ENCODE peak calls at places on chromosomes 7 and 10, in five cellular contexts. R is A549, M is WTC11, A is K562, F is HepG2. P is an unnamed sample.

GRCh38 chr7:32670105-32670504 is 174.8 kb downstream of the AVL9 start:
- DNase-seq in R (peak), M (no peak), A (peak), F (peak), P (no peak)

GRCh38 chr10:99827906-99828305 is 45.5 kb downstream of the ABCC2 start:
- DNase-seq in R (no peak), M (no peak), A (no peak), F (no peak), P (no peak)

GRCh38 chr10:27297848-27298524 is 57.4 kb upstream of the ACBD5 start:
- DNase-seq in R (no peak), M (no peak), A (no peak), F (no peak), P (no peak)

GRCh38 chr7:11593322-11593721 is 238.7 kb downstream of the THSD7A start:
- DNase-seq in R (no peak), M (no peak), A (no peak), F (no peak), P (no peak)

GRCh38 chr7:99123571-99124033 is 20.3 kb downstream of the SMURF1 start:
- DNase-seq in R (no peak), M (no peak), A (no peak), F (no peak), P (no peak)

GRCh38 chr7:99362801-99363200 is 11.7 kb upstream of the ARPC1B start:
- DNase-seq in R (no peak), M (no peak), A (peak), F (no peak), P (no peak)

GRCh38 chr7:47506716-47507354 is 75.1 kb downstream of the TNS3 start:
- DNase-seq in R (no peak), M (no peak), A (no peak), F (no peak), P (no peak)

GRCh38 chr10:31526681-31527080 is 207.7 kb downstream of the ZEB1 start:
- DNase-seq in R (no peak), M (no peak), A (no peak), F (no peak), P (no peak)

GRCh38 chr7:21028186-21028989 is 241.7 kb upstream of the SP8 start:
- DNase-seq in R (no peak), M (peak), A (no peak), F (no peak), P (no peak)

GRCh38 chr10:67662415-67662814 is 33.6 kb downstream of the CTNNA3 start:
- DNase-seq in R (no peak), M (no peak), A (no peak), F (no peak), P (no peak)

GRCh38 chr10:67664936-67665335 is 31.1 kb downstream of the CTNNA3 start:
- DNase-seq in R (no peak), M (no peak), A (no peak), F (no peak), P (no peak)

GRCh38 chr10:67666416-67667043 is 29.5 kb downstream of the CTNNA3 start:
- DNase-seq in R (peak), M (no peak), A (peak), F (peak), P (no peak)

GRCh38 chr10:67665491-67665890 is 30.5 kb downstream of the CTNNA3 start:
- DNase-seq in R (no peak), M (no peak), A (no peak), F (peak), P (no peak)

DNA sequence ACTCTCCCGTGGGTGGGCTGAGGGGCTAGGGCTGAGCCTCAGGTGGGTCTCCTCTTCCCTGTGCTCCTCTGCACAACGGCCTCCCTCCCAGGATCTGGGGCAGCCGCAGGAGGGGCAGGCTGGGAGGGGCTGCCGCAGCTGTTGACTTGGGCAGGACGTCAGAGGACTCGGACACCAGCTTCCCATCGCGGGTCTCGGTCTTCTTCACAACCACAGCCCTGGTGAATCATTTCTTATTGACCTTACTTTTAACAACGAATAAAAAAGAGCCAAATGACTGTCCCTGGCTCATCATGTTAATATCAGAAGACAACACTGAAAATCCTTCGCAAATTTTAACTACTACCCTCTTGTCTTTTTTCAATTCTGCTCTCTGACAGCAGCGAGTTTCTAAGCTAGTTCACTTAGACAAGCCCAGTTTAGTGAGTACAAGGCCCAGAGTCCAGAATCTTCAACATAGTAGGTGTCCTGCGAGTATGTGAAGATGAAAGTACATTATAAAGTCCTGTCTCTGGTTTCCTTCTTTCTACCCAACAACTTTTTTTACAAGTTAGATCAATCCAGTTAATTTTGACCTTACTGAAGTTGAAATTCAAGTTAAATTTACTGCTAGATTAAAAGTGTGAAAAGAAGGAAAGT is 32.4 kb downstream of the CTNNA3 start:
- DNase-seq in R (no peak), M (peak), A (no peak), F (no peak), P (no peak)
- TF ChIP-seq ESRRA in R (no peak), M (no peak), A (no peak), F (no peak), P (no peak)

DNA sequence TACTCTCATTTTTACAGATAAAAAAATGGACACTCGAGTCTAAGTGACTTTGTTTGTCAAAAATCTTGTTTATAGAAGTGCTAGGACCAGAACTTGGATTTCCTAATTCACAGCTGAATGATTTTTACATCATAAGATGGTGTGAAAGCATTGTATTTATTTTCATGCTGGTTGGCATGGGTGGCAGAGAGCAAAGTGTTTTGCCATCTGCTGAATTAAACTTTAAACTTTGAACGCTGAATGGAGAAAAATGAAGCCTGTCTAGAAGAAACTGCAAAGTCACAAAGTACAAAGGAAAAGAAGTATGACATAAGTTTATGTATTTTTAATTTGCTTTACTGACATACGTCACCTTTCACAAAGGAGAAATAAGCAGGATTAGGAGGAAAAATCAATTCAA is 142.0 kb downstream of the NRBF2 start:
- DNase-seq in R (no peak), M (no peak), A (no peak), F (no peak), P (no peak)
- TF ChIP-seq ESRRA in R (no peak), M (no peak), A (no peak), F (no peak), P (no peak)

GRCh38 chr10:7053195-7053594 is 357.6 kb downstream of the SFMBT2 start:
- DNase-seq in R (no peak), M (no peak), A (no peak), F (no peak), P (no peak)
- TF ChIP-seq ESRRA in R (no peak), M (no peak), A (no peak), F (no peak), P (no peak)

GRCh38 chr7:139603896-139604295 is 80.4 kb downstream of the CLEC2L start:
- DNase-seq in R (no peak), M (no peak), A (no peak), F (no peak), P (no peak)

GRCh38 chr7:139600306-139600705 is 76.8 kb downstream of the CLEC2L start:
- DNase-seq in R (no peak), M (no peak), A (peak), F (no peak), P (no peak)

GRCh38 chr7:139601176-139601575 is 77.7 kb downstream of the CLEC2L start:
- DNase-seq in R (no peak), M (no peak), A (no peak), F (no peak), P (no peak)

GRCh38 chr7:139603282-139603681 is 79.8 kb downstream of the CLEC2L start:
- DNase-seq in R (no peak), M (no peak), A (no peak), F (no peak), P (no peak)

GRCh38 chr7:139602143-139602722 is 78.7 kb downstream of the CLEC2L start:
- DNase-seq in R (peak), M (no peak), A (peak), F (peak), P (no peak)
- TF ChIP-seq ESRRA in R (no peak), M (no peak), A (no peak), F (no peak), P (no peak)

P was measured in GM12878.